ENCODE peak calls at places on chromosomes 13 and 19, in four cellular contexts. One of them, this sample, is unnamed.

GRCh38 chr19:23071087-23071511 is 45.7 kb upstream of the ZNF730 start:
- DNase-seq in activated T-cell treated with anti-CD3 and anti-CD28 coated beads for 1 hour: no peak
- DNase-seq in H7: peak; percentile 40
- DNase-seq in upper lobe of right lung: no peak
- DNase-seq in this sample: no peak

GRCh38 chr19:40549007-40549708 is 27.5 kb upstream of the SHKBP1 start:
- DNase-seq in activated T-cell treated with anti-CD3 and anti-CD28 coated beads for 1 hour: peak; percentile 64
- DNase-seq in H7: peak; percentile 96
- DNase-seq in upper lobe of right lung: peak; percentile 84
- DNase-seq in this sample: peak; percentile 28

GRCh38 chr13:92716749-92717148 is 509.9 kb upstream of the GPC6 start:
- DNase-seq in activated T-cell treated with anti-CD3 and anti-CD28 coated beads for 1 hour: no peak
- DNase-seq in H7: no peak
- DNase-seq in upper lobe of right lung: no peak
- DNase-seq in this sample: no peak

GRCh38 chr19:1064661-1065605 is 2.0 kb upstream of the ARHGAP45 start:
- DNase-seq in activated T-cell treated with anti-CD3 and anti-CD28 coated beads for 1 hour: peak; percentile 60
- DNase-seq in H7: peak; percentile 93
- DNase-seq in upper lobe of right lung: peak; percentile 89
- DNase-seq in this sample: peak; percentile 60

GRCh38 chr13:75135325-75135825 is 346.6 kb downstream of the TBC1D4 start:
- DNase-seq in activated T-cell treated with anti-CD3 and anti-CD28 coated beads for 1 hour: no peak
- DNase-seq in H7: no peak
- DNase-seq in upper lobe of right lung: no peak
- DNase-seq in this sample: no peak

GRCh38 chr13:83048419-83048818 is 833.9 kb downstream of the SLITRK1 start:
- DNase-seq in activated T-cell treated with anti-CD3 and anti-CD28 coated beads for 1 hour: no peak
- DNase-seq in H7: no peak
- DNase-seq in upper lobe of right lung: no peak
- DNase-seq in this sample: no peak

GRCh38 chr13:106263801-106264200 is 271.7 kb downstream of the EFNB2 start:
- DNase-seq in activated T-cell treated with anti-CD3 and anti-CD28 coated beads for 1 hour: no peak
- DNase-seq in H7: no peak
- DNase-seq in upper lobe of right lung: no peak
- DNase-seq in this sample: no peak

GRCh38 chr19:1823539-1824251 is 11.6 kb upstream of the ATP8B3 start:
- DNase-seq in activated T-cell treated with anti-CD3 and anti-CD28 coated beads for 1 hour: no peak
- DNase-seq in H7: peak; percentile 76
- DNase-seq in upper lobe of right lung: no peak
- DNase-seq in this sample: no peak

GRCh38 chr13:30745917-30746686 is 10.8 kb downstream of the ALOX5AP start:
- DNase-seq in activated T-cell treated with anti-CD3 and anti-CD28 coated beads for 1 hour: no peak
- DNase-seq in H7: no peak
- DNase-seq in upper lobe of right lung: no peak
- DNase-seq in this sample: peak; percentile 55

GRCh38 chr19:33804021-33804799 is 7.5 kb downstream of the KCTD15 start:
- DNase-seq in activated T-cell treated with anti-CD3 and anti-CD28 coated beads for 1 hour: no peak
- DNase-seq in H7: no peak
- DNase-seq in upper lobe of right lung: no peak
- DNase-seq in this sample: no peak

GRCh38 chr19:46718157-46718933 is 1.4 kb upstream of the PRKD2 start:
- DNase-seq in activated T-cell treated with anti-CD3 and anti-CD28 coated beads for 1 hour: peak; percentile 38
- DNase-seq in H7: peak; percentile 86
- DNase-seq in upper lobe of right lung: no peak
- DNase-seq in this sample: peak; percentile 75

GRCh38 chr13:23399254-23399796 is 34.2 kb downstream of the SACS start:
- DNase-seq in activated T-cell treated with anti-CD3 and anti-CD28 coated beads for 1 hour: no peak
- DNase-seq in H7: no peak
- DNase-seq in upper lobe of right lung: no peak
- DNase-seq in this sample: no peak

GRCh38 chr13:43473437-43473836 is 313.3 kb downstream of the ENOX1 start:
- DNase-seq in activated T-cell treated with anti-CD3 and anti-CD28 coated beads for 1 hour: no peak
- DNase-seq in H7: no peak
- DNase-seq in upper lobe of right lung: no peak
- DNase-seq in this sample: no peak

GRCh38 chr13:105037064-105037463 is 1498.4 kb downstream of the EFNB2 start:
- DNase-seq in activated T-cell treated with anti-CD3 and anti-CD28 coated beads for 1 hour: no peak
- DNase-seq in H7: no peak
- DNase-seq in upper lobe of right lung: no peak
- DNase-seq in this sample: no peak

GRCh38 chr13:23801141-23801540 is 88.1 kb downstream of the MIPEP start:
- DNase-seq in activated T-cell treated with anti-CD3 and anti-CD28 coated beads for 1 hour: no peak
- DNase-seq in H7: no peak
- DNase-seq in upper lobe of right lung: no peak
- DNase-seq in this sample: no peak

GRCh38 chr19:49983645-49984229 is 22.8 kb upstream of the SIGLEC11 start:
- DNase-seq in activated T-cell treated with anti-CD3 and anti-CD28 coated beads for 1 hour: peak; percentile 76
- DNase-seq in H7: peak; percentile 90
- DNase-seq in upper lobe of right lung: no peak
- DNase-seq in this sample: peak; percentile 57

GRCh38 chr13:113351514-113352026 is 12.4 kb downstream of the GRTP1 start:
- DNase-seq in activated T-cell treated with anti-CD3 and anti-CD28 coated beads for 1 hour: no peak
- DNase-seq in H7: no peak
- DNase-seq in upper lobe of right lung: peak; percentile 55
- DNase-seq in this sample: no peak

GRCh38 chr13:110330491-110331001 is 23.5 kb downstream of the COL4A2 start:
- DNase-seq in activated T-cell treated with anti-CD3 and anti-CD28 coated beads for 1 hour: no peak
- DNase-seq in H7: no peak
- DNase-seq in upper lobe of right lung: no peak
- DNase-seq in this sample: no peak

GRCh38 chr19:12913011-12913561 is 6.0 kb downstream of the SYCE2 start:
- DNase-seq in activated T-cell treated with anti-CD3 and anti-CD28 coated beads for 1 hour: no peak
- DNase-seq in H7: peak; percentile 86
- DNase-seq in upper lobe of right lung: peak; percentile 76
- DNase-seq in this sample: no peak

GRCh38 chr19:16204005-16204294 is 6.2 kb downstream of the AP1M1 start:
- DNase-seq in activated T-cell treated with anti-CD3 and anti-CD28 coated beads for 1 hour: no peak
- DNase-seq in H7: peak; percentile 25
- DNase-seq in upper lobe of right lung: no peak
- DNase-seq in this sample: no peak

GRCh38 chr13:107581009-107581408 is 634.3 kb downstream of the LIG4 start:
- DNase-seq in activated T-cell treated with anti-CD3 and anti-CD28 coated beads for 1 hour: no peak
- DNase-seq in H7: no peak
- DNase-seq in upper lobe of right lung: no peak
- DNase-seq in this sample: no peak

GRCh38 chr19:29404951-29405727 is 120.7 kb upstream of the VSTM2B start:
- DNase-seq in activated T-cell treated with anti-CD3 and anti-CD28 coated beads for 1 hour: no peak
- DNase-seq in H7: peak; percentile 75
- DNase-seq in upper lobe of right lung: no peak
- DNase-seq in this sample: no peak

GRCh38 chr13:101627556-101627943 is 175.1 kb downstream of the ITGBL1 start:
- DNase-seq in activated T-cell treated with anti-CD3 and anti-CD28 coated beads for 1 hour: no peak
- DNase-seq in H7: no peak
- DNase-seq in upper lobe of right lung: no peak
- DNase-seq in this sample: no peak

GRCh38 chr13:94712812-94713555 is 639 bp upstream of the SOX21 start:
- DNase-seq in activated T-cell treated with anti-CD3 and anti-CD28 coated beads for 1 hour: no peak
- DNase-seq in H7: peak; percentile 79
- DNase-seq in upper lobe of right lung: peak; percentile 68
- DNase-seq in this sample: no peak

GRCh38 chr19:23183251-23183650 is 66.4 kb downstream of the ZNF730 start:
- DNase-seq in activated T-cell treated with anti-CD3 and anti-CD28 coated beads for 1 hour: no peak
- DNase-seq in H7: no peak
- DNase-seq in upper lobe of right lung: no peak
- DNase-seq in this sample: no peak